ENCODE peak calls at places on chromosomes 5 and 9, in six cellular contexts. H is A549, R is heart left ventricle, J is endothelial cell of umbilical vein, C is tibial nerve, V is body of pancreas. S is an unnamed sample.

GRCh38 chr5:57834829-57835554 is 352.4 kb upstream of the ACTBL2 start:
- DNase-seq in C (no peak), V (peak), J (peak), H (peak), R (no peak), S (no peak)

GRCh38 chr9:14098102-14098501 is 215.8 kb downstream of the NFIB start:
- DNase-seq in H (peak), R (no peak), J (peak), C (no peak), V (no peak), S (no peak)

GRCh38 chr5:84249918-84250635 is 134.6 kb downstream of the EDIL3 start:
- DNase-seq in C (no peak), J (no peak), H (peak), R (no peak), V (no peak), S (no peak)

GRCh38 chr9:136110082-136111061 is 8.3 kb downstream of the TMEM250 start:
- DNase-seq in C (no peak), J (no peak), R (no peak), V (no peak), H (no peak), S (no peak)

GRCh38 chr5:108726446-108727091 is 21.1 kb upstream of the FER start:
- DNase-seq in J (no peak), V (no peak), H (no peak), C (no peak), R (no peak), S (no peak)

GRCh38 chr5:36934740-36935356 is 58.3 kb downstream of the NIPBL start:
- DNase-seq in C (no peak), H (no peak), V (no peak), J (peak), R (no peak), S (no peak)

GRCh38 chr5:157924931-157925729 is 66.2 kb upstream of the CLINT1 start:
- DNase-seq in H (peak), C (no peak), R (no peak), J (no peak), V (no peak), S (no peak)

GRCh38 chr5:147084702-147085101 is 150.1 kb upstream of the STK32A start:
- DNase-seq in C (no peak), V (no peak), J (no peak), R (no peak), H (no peak), S (no peak)

GRCh38 chr5:59874675-59875074 is 18.9 kb downstream of the PDE4D start:
- DNase-seq in C (no peak), H (no peak), R (no peak), V (no peak), J (no peak), S (no peak)

GRCh38 chr9:85940275-85940831 is 593 bp upstream of the NAA35 start:
- DNase-seq in H (peak), R (no peak), V (no peak), J (no peak), C (no peak), S (no peak)
- TF ChIP-seq POLR2A in H (peak), R (no peak), V (peak), J (peak), C (no peak), S (no peak)

DNA sequence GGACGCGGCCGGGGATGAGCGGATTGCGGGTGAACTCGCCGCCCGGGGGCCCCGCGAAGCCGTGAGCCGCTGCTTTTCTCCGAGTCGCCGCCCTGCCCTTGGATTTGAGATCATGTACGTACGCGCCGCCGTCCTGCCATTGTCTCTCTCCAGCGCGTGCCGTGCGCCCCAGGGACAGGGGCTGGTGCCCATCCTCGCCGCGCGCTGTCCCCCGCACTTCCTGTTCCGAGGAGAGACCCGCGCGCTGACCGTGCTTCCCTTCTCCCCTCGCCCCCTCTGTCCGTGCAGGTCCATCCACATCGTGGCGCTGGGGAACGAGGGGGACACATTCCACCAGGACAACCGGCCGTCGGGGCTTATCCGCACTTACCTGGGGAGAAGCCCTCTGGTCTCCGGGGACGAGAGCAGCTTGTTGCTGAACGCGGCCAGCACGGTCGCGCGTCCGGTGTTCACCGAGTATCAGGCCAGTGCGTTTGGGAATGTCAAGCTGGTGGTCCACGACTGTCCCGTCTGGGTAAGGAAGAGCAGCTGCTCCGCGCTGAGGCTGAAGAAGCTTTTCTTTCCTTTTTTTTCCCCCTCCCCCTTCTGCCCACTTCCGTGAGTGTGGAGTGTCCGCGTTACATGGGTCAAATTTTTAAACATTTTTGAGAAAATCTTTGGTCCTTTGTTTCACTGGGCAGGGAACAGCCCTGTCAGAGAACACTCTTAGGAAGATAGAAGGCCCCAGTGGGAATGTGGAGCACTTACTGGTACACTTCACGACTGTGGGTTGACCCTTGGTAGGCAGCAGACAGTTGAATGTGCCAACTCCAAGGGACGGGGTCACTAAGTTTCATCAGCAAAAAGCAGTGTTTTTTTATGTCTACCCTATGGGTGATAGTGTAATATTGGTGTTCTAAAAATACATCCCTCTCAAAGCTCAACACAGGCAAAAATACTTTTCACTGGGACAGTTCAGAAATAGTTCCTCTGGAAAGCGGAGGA is 727 bp downstream of the RHOBTB3 start:
- DNase-seq in R (peak), H (peak), C (peak), J (peak), V (peak), S (no peak)
- TF ChIP-seq POLR2A in R (no peak), H (peak), C (peak), J (no peak), V (peak), S (no peak)

GRCh38 chr5:132410451-132411381 is 41.2 kb downstream of the SLC22A5 start:
- DNase-seq in C (peak), H (peak), R (peak), J (peak), V (peak), S (no peak)
- TF ChIP-seq POLR2A in C (peak), H (peak), R (no peak), J (peak), V (peak), S (peak)

GRCh38 chr5:81233080-81233634 is at the start of gene CKMT2:
- DNase-seq in R (peak), H (no peak), V (peak), J (peak), C (peak), S (no peak)
- TF ChIP-seq POLR2A in R (peak), H (no peak), V (peak), J (no peak), C (no peak), S (no peak)

DNA sequence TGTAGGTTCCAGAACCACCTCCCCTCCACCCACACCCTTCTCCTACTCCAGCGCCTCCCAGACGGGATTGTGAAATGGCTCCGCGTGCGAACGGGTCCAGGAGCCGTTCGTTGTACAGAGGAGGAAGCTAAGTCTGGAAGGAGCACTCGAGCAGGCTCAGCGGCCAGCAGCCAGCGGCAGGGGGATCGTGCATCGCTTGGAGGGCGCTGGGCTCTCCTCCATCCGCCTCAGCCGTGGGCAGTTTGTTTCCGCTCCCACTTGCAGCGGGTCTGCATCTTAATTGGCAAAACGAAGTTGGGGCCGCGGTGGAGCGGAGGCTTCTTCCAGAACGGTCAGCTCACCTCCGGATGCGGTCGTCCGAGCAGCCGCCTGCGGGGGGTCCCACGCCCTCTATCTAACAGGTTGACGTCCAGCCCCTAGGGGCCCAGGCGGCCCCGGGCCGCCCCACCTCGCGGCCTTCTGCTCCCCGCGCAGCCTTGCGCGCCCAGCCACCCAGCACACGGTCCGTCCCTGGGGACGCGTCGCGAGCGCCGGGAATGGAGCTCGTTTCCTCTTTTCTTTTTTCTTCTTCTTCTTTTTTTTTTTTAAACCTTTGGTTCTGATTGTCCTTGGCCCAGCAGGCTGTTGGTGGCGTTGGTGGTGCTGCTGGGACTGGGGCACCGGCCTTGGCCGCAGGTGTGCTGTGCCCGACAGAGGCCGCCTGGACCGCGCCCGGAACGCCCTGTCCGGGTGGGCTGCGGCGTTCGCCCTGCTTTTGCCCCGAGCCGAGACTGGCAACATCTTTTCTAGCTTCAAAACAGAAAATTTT is 3.9 kb upstream of the BARX1 start:
- DNase-seq in C (no peak), R (no peak), H (no peak), J (peak), V (no peak), S (no peak)
- TF ChIP-seq POLR2A in C (no peak), R (no peak), H (no peak), J (no peak), V (no peak), S (no peak)

DNA sequence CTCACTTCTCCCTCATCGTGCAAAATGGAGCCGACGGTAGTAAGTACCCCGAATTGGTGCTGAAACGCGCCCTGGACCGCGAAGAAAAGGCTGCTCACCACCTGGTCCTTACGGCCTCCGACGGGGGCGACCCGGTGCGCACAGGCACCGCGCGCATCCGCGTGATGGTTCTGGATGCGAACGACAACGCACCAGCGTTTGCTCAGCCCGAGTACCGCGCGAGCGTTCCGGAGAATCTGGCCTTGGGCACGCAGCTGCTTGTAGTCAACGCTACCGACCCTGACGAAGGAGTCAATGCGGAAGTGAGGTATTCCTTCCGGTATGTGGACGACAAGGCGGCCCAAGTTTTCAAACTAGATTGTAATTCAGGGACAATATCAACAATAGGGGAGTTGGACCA is 979 bp downstream of the PCDHGA12 start:
- DNase-seq in C (no peak), V (no peak), R (no peak), J (peak), H (no peak), S (no peak)
- TF ChIP-seq POLR2A in C (no peak), V (no peak), R (no peak), J (no peak), H (no peak), S (no peak)

GRCh38 chr5:112160652-112161391 is 258.3 kb downstream of the EPB41L4A start:
- DNase-seq in V (peak), J (peak), R (peak), C (peak), H (peak), S (no peak)
- TF ChIP-seq POLR2A in V (peak), J (peak), R (no peak), C (peak), H (peak), S (no peak)

GRCh38 chr5:178762391-178762790 is 31.9 kb upstream of the ZNF354A start:
- DNase-seq in V (no peak), R (no peak), C (no peak), J (no peak), H (no peak), S (no peak)
- TF ChIP-seq POLR2A in V (no peak), R (no peak), C (no peak), J (no peak), H (no peak), S (no peak)

GRCh38 chr5:89313804-89314588 is 431.0 kb upstream of the MEF2C start:
- DNase-seq in C (no peak), R (no peak), J (peak), H (no peak), V (no peak), S (no peak)
- TF ChIP-seq POLR2A in C (no peak), R (no peak), J (no peak), H (no peak), V (no peak), S (no peak)

DNA sequence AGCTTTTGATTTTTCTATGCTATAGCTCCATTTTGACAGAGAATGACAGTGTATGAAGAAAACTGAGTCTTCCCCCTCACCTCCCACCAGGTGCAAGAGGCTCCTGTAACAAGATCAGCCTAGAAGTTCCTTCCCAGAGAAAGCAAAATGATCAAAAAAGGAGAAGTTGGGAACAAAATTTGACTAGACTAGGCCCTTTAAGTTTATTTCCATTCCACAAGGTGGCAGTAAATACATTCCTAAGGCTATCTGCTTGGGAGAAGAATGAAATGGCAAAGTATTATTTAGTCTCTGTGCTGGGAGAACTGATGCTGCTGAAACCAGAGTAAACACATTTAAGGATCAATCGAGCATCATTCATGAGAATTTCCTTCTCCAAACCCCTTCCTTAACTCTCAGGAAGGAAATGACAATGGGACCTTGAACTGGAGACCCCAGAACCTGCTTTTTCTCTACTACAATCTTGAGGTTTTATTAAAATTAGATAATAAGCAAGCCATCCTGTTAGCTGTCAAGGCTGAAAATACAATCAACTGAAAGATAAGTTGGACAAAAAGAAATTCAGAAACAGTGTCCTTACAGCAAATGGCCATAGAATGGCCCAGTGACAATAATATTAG is 133.1 kb upstream of the TUT7 start:
- DNase-seq in H (peak), V (no peak), J (peak), C (no peak), R (no peak), S (no peak)
- TF ChIP-seq POLR2A in H (no peak), V (no peak), J (no peak), C (no peak), R (no peak), S (no peak)